ENCODE peak calls at places on chromosomes 12 and 14, in nine cellular contexts. J is endodermal cell, M is sigmoid colon, A is IMR-90, O is right lobe of liver, H is pancreas, P is heart right ventricle, L is GM06990, C is endothelial cell of umbilical vein. B is an unnamed sample.

GRCh38 chr12:51238037-51238509 is 553 bp upstream of the DAZAP2 start:
- DNase-seq in J (no peak), M (no peak), O (no peak), A (no peak), C (no peak), H (no peak), P (no peak), L (no peak), B (no peak)

GRCh38 chr12:119669744-119670472 is 2.0 kb downstream of the PRKAB1 start:
- DNase-seq in J (no peak), M (no peak), A (no peak), L (no peak), H (peak; percentile 47), C (peak; percentile 63), P (no peak), O (no peak), B (no peak)

GRCh38 chr14:68363841-68364711 is 428.8 kb downstream of the ZFP36L1 start:
- DNase-seq in L (no peak), H (no peak), A (peak; percentile 62), M (peak; percentile 74), J (peak; percentile 95), C (peak; percentile 56), P (peak; percentile 41), O (peak; percentile 58), B (no peak)

GRCh38 chr12:60501124-60501729 is 905.4 kb downstream of the SLC16A7 start:
- DNase-seq in M (no peak), J (no peak), L (no peak), H (no peak), P (peak; percentile 25), C (peak; percentile 71), O (no peak), A (no peak), B (no peak)

GRCh38 chr12:14810953-14811483 is 3.0 kb downstream of the SMCO3 start:
- DNase-seq in O (peak; percentile 23), H (no peak), J (peak; percentile 80), A (peak; percentile 33), C (peak; percentile 54), M (no peak), L (no peak), P (no peak), B (no peak)

GRCh38 chr12:6310771-6311610 is 509 bp downstream of the PLEKHG6 start:
- DNase-seq in C (no peak), H (no peak), L (no peak), A (no peak), M (peak; percentile 56), O (no peak), P (no peak), J (peak; percentile 93), B (no peak)

GRCh38 chr12:9149372-9149771 is 33.7 kb upstream of the A2M start:
- DNase-seq in J (peak; percentile 81), C (no peak), M (no peak), H (no peak), P (no peak), L (no peak), O (no peak), A (no peak), B (no peak)

GRCh38 chr14:76236172-76237130 is 84.7 kb downstream of the GPATCH2L start:
- DNase-seq in O (no peak), C (no peak), M (no peak), A (peak; percentile 55), P (no peak), L (peak; percentile 40), J (no peak), H (no peak), B (no peak)

GRCh38 chr12:98725481-98726247 is 80.6 kb downstream of the APAF1 start:
- DNase-seq in P (no peak), L (no peak), H (no peak), J (peak; percentile 91), M (no peak), O (no peak), C (peak; percentile 51), A (peak; percentile 80), B (no peak)

GRCh38 chr14:104085032-104085888 is at the start of gene ASPG:
- DNase-seq in A (no peak), H (peak; percentile 52), J (peak; percentile 92), P (no peak), M (peak; percentile 63), C (no peak), L (peak; percentile 8), O (peak; percentile 81), B (no peak)

GRCh38 chr14:89384023-89384422 is 33.0 kb downstream of the FOXN3 start:
- DNase-seq in H (no peak), M (peak; percentile 45), C (no peak), J (peak; percentile 25), O (no peak), L (peak; percentile 82), A (no peak), P (no peak), B (no peak)

GRCh38 chr14:103130965-103131364 is 7.7 kb downstream of the TNFAIP2 start:
- DNase-seq in C (no peak), P (no peak), O (no peak), L (no peak), A (peak; percentile 90), H (peak; percentile 14), M (peak; percentile 89), J (no peak), B (peak; percentile 66)

GRCh38 chr12:88932457-88932856 is 352.2 kb upstream of the KITLG start:
- DNase-seq in L (peak; percentile 22), A (no peak), O (no peak), J (no peak), P (no peak), H (no peak), C (no peak), M (no peak), B (no peak)

GRCh38 chr12:24960222-24960855 is 11.4 kb upstream of the BCAT1 start:
- DNase-seq in A (peak; percentile 72), C (peak; percentile 66), O (no peak), H (peak; percentile 34), L (no peak), P (no peak), M (no peak), J (peak; percentile 93), B (no peak)

GRCh38 chr14:64914237-64914971 is at the start of gene CHURC1:
- DNase-seq in L (peak; percentile 88), O (peak; percentile 97), J (peak; percentile 98), A (peak; percentile 96), P (peak; percentile 99), M (peak; percentile 99), C (peak; percentile 98), H (peak; percentile 100), B (peak; percentile 87)

GRCh38 chr14:64919215-64919614 is 5.0 kb downstream of the CHURC1 start:
- DNase-seq in P (no peak), L (no peak), O (no peak), J (no peak), A (no peak), C (no peak), H (no peak), M (no peak), B (no peak)

GRCh38 chr14:64915025-64915424 is 770 bp downstream of the CHURC1 start:
- DNase-seq in M (no peak), A (no peak), L (no peak), P (no peak), H (no peak), J (no peak), O (no peak), C (no peak), B (no peak)

GRCh38 chr14:64918216-64918615 is 4.0 kb downstream of the CHURC1 start:
- DNase-seq in P (no peak), C (no peak), H (no peak), O (no peak), J (no peak), L (no peak), M (no peak), A (no peak), B (no peak)

DNA sequence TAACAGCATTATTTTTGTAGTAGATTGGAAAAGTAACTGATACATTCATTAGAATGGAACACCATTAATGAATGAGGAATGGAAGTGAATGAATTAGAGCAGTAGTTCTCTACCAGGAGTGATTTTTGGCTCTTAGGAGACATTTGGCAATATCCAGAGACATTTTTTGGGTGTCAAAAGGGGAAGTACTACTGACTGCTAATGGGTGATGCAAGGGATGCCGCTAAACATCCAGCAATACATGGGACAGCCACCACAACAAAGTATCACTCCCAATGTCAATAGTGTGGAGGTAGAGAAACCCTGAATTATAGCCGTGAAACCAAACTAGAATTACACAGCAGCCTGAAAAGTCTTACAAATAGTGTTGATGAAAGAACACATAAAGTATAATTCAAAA is 1.5 kb downstream of the CHURC1 start:
- DNase-seq in P (no peak), J (no peak), O (no peak), C (no peak), H (no peak), A (no peak), L (no peak), M (no peak), B (no peak)
- H3K4me3 ChIP-seq in P (no peak overlapping the region), J (peak overlapping the region; percentile 88), O (no peak overlapping the region), C (no peak overlapping the region), H (no peak overlapping the region), A (no peak overlapping the region), L (peak overlapping the region; percentile 87), M (no peak overlapping the region), B (no peak overlapping the region)

DNA sequence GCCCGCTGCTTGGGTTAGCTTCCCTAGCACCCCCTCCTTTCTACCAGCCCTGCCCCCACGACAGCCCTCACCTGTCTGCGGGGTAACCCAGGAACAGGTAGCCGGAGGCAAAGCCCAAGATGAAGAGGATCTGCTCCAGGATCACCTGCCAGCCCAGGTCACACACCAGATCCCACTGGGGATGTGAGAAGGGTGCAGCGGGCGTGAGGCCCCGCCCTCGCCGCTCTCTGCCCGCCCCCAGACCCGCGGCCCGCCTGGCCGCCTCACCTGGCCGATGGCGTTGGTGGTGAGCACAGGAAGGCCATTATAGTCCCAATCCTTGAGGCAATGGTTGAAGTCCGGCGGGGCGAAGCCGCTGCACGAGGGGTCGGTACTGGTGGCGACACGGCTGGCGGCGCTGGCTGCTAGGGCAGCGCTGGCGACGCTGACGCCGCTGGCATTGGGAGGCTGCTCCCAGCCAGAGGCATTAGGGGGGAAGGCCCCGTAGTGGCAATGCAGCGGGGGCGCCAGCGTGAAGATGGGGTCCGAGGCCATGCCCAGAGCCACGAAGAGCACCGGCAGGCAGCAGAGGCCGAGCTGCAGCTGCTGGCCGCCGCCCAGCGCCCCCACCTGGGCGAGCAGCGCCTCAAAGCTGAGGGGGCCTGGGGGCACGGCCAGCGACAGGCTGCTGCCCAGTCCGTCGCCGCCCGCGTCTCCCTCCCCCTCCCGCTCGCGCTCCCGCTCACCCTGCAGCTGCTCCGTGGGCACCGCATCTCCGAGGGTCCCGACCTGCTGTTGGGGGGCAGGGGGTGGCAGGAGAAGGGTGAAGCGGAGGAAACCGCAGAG is 794 bp downstream of the SLC22A17 start:
- DNase-seq in P (no peak), O (no peak), J (peak; percentile 76), H (no peak), A (no peak), C (no peak), L (no peak), M (no peak), B (no peak)
- TF ChIP-seq CTCF in P (no peak), O (no peak), J (peak; percentile 38), H (no peak), A (peak; percentile 13), C (no peak), L (no peak), M (no peak), B (no peak)

GRCh38 chr14:93973607-93974006 is 2.8 kb downstream of the ASB2 start:
- DNase-seq in C (no peak), O (no peak), J (no peak), P (no peak), L (no peak), H (no peak), M (no peak), A (no peak), B (no peak)
- H3K27me3 ChIP-seq in C (no peaks in the 10 kb centered on the region), O (no peaks in the 10 kb centered on the region), J (no peaks in the 10 kb centered on the region), P (no peaks in the 10 kb centered on the region), L (no peaks in the 10 kb centered on the region), H (no peaks in the 10 kb centered on the region), M (no peaks in the 10 kb centered on the region), A (peaks cover 2% of the 10 kb centered on the region), B (peaks cover 8% of the 10 kb centered on the region)

GRCh38 chr12:124091835-124092234 is 118.8 kb downstream of the ZNF664 start:
- DNase-seq in H (no peak), M (no peak), J (no peak), A (no peak), P (no peak), C (no peak), O (no peak), L (no peak), B (no peak)
- H3K4me3 ChIP-seq in H (no peak overlapping the region), M (no peak overlapping the region), J (no peak overlapping the region), A (no peak overlapping the region), P (no peak overlapping the region), C (no peak overlapping the region), O (no peak overlapping the region), L (no peak overlapping the region), B (no peak overlapping the region)